ENCODE peak calls at places on chromosome 5, in four cellular contexts. One of them, this sample, is unnamed.

GRCh38 chr5:5494489-5495402 is 72.3 kb downstream of the ICE1 start:
- DNase-seq in AG08396: peak; percentile 90
- DNase-seq in activated CD8-positive, alpha-beta memory T cell treated with anti-CD3 and anti-CD28 coated beads, Interleukin-2, amount 10 ng/mL, durations not matched to agents 7 days and 5 days: peak; percentile 90
- DNase-seq in activated CD4-positive, alpha-beta T cell treated with anti-CD3 and anti-CD28 coated beads, Interleukin-2, amount 50 U/mL, for 4 hours: peak; percentile 82
- DNase-seq in this sample: peak; percentile 16

GRCh38 chr5:128469924-128470323 is 68.1 kb downstream of the FBN2 start:
- DNase-seq in AG08396: no peak
- DNase-seq in activated CD8-positive, alpha-beta memory T cell treated with anti-CD3 and anti-CD28 coated beads, Interleukin-2, amount 10 ng/mL, durations not matched to agents 7 days and 5 days: no peak
- DNase-seq in activated CD4-positive, alpha-beta T cell treated with anti-CD3 and anti-CD28 coated beads, Interleukin-2, amount 50 U/mL, for 4 hours: no peak
- DNase-seq in this sample: peak; percentile 2

GRCh38 chr5:172559004-172559932 is 81.8 kb upstream of the NEURL1B start:
- DNase-seq in AG08396: peak; percentile 81
- DNase-seq in activated CD8-positive, alpha-beta memory T cell treated with anti-CD3 and anti-CD28 coated beads, Interleukin-2, amount 10 ng/mL, durations not matched to agents 7 days and 5 days: no peak
- DNase-seq in activated CD4-positive, alpha-beta T cell treated with anti-CD3 and anti-CD28 coated beads, Interleukin-2, amount 50 U/mL, for 4 hours: no peak
- DNase-seq in this sample: peak; percentile 87

GRCh38 chr5:143120460-143121134 is 282.9 kb downstream of the NR3C1 start:
- DNase-seq in AG08396: no peak
- DNase-seq in activated CD8-positive, alpha-beta memory T cell treated with anti-CD3 and anti-CD28 coated beads, Interleukin-2, amount 10 ng/mL, durations not matched to agents 7 days and 5 days: no peak
- DNase-seq in activated CD4-positive, alpha-beta T cell treated with anti-CD3 and anti-CD28 coated beads, Interleukin-2, amount 50 U/mL, for 4 hours: no peak
- DNase-seq in this sample: no peak

GRCh38 chr5:5658226-5658625 is 235.7 kb downstream of the ICE1 start:
- DNase-seq in AG08396: no peak
- DNase-seq in activated CD8-positive, alpha-beta memory T cell treated with anti-CD3 and anti-CD28 coated beads, Interleukin-2, amount 10 ng/mL, durations not matched to agents 7 days and 5 days: no peak
- DNase-seq in activated CD4-positive, alpha-beta T cell treated with anti-CD3 and anti-CD28 coated beads, Interleukin-2, amount 50 U/mL, for 4 hours: no peak
- DNase-seq in this sample: peak; percentile 5

GRCh38 chr5:178304761-178305645 is 72.4 kb upstream of the PHYKPL start:
- DNase-seq in AG08396: no peak
- DNase-seq in activated CD8-positive, alpha-beta memory T cell treated with anti-CD3 and anti-CD28 coated beads, Interleukin-2, amount 10 ng/mL, durations not matched to agents 7 days and 5 days: no peak
- DNase-seq in activated CD4-positive, alpha-beta T cell treated with anti-CD3 and anti-CD28 coated beads, Interleukin-2, amount 50 U/mL, for 4 hours: no peak
- DNase-seq in this sample: no peak

GRCh38 chr5:169609716-169610115 is 26.1 kb downstream of the SPDL1 start:
- DNase-seq in AG08396: no peak
- DNase-seq in activated CD8-positive, alpha-beta memory T cell treated with anti-CD3 and anti-CD28 coated beads, Interleukin-2, amount 10 ng/mL, durations not matched to agents 7 days and 5 days: no peak
- DNase-seq in activated CD4-positive, alpha-beta T cell treated with anti-CD3 and anti-CD28 coated beads, Interleukin-2, amount 50 U/mL, for 4 hours: no peak
- DNase-seq in this sample: no peak

GRCh38 chr5:52269853-52270252 is 517.9 kb upstream of the ITGA1 start:
- DNase-seq in AG08396: no peak
- DNase-seq in activated CD8-positive, alpha-beta memory T cell treated with anti-CD3 and anti-CD28 coated beads, Interleukin-2, amount 10 ng/mL, durations not matched to agents 7 days and 5 days: no peak
- DNase-seq in activated CD4-positive, alpha-beta T cell treated with anti-CD3 and anti-CD28 coated beads, Interleukin-2, amount 50 U/mL, for 4 hours: no peak
- DNase-seq in this sample: no peak

GRCh38 chr5:167489202-167489601 is 802.2 kb upstream of the WWC1 start:
- DNase-seq in AG08396: no peak
- DNase-seq in activated CD8-positive, alpha-beta memory T cell treated with anti-CD3 and anti-CD28 coated beads, Interleukin-2, amount 10 ng/mL, durations not matched to agents 7 days and 5 days: no peak
- DNase-seq in activated CD4-positive, alpha-beta T cell treated with anti-CD3 and anti-CD28 coated beads, Interleukin-2, amount 50 U/mL, for 4 hours: no peak
- DNase-seq in this sample: no peak

GRCh38 chr5:113489299-113489698 is 1.0 kb upstream of the MCC start:
- DNase-seq in AG08396: peak; percentile 88
- DNase-seq in activated CD8-positive, alpha-beta memory T cell treated with anti-CD3 and anti-CD28 coated beads, Interleukin-2, amount 10 ng/mL, durations not matched to agents 7 days and 5 days: peak; percentile 48
- DNase-seq in activated CD4-positive, alpha-beta T cell treated with anti-CD3 and anti-CD28 coated beads, Interleukin-2, amount 50 U/mL, for 4 hours: no peak
- DNase-seq in this sample: peak; percentile 89

GRCh38 chr5:58466939-58467338 is 7.1 kb upstream of the PLK2 start:
- DNase-seq in AG08396: peak; percentile 39
- DNase-seq in activated CD8-positive, alpha-beta memory T cell treated with anti-CD3 and anti-CD28 coated beads, Interleukin-2, amount 10 ng/mL, durations not matched to agents 7 days and 5 days: peak; percentile 60
- DNase-seq in activated CD4-positive, alpha-beta T cell treated with anti-CD3 and anti-CD28 coated beads, Interleukin-2, amount 50 U/mL, for 4 hours: no peak
- DNase-seq in this sample: peak; percentile 44

This sample was measured in hepatic stellate cell.